ENCODE peak calls at places on chromosomes 11 and 22, in seven cellular contexts. G is psoas muscle, O is esophagus muscularis mucosa, E is upper lobe of left lung, V is thoracic aorta, Y is PC-3, B is left lung. U is an unnamed sample. For H3K27me3, the result is how much of the 10 kb centered on the place peaks cover.

GRCh38 chr22:29043906-29044575 is 17.6 kb downstream of the C22orf31 start:
- DNase-seq in G (no peak), O (no peak), E (no peak), V (no peak), Y (peak), B (no peak), U (no peak)

GRCh38 chr22:50289942-50290630 is 17.4 kb downstream of the PLXNB2 start:
- DNase-seq in G (no peak), O (no peak), E (no peak), V (no peak), Y (no peak), B (no peak), U (no peak)

GRCh38 chr11:117073539-117073938 is 24.7 kb downstream of the SIK3 start:
- DNase-seq in G (no peak), O (no peak), E (no peak), V (no peak), Y (no peak), B (no peak), U (no peak)

GRCh38 chr22:40434101-40434500 is 63.7 kb downstream of the SGSM3 start:
- DNase-seq in G (no peak), O (no peak), E (no peak), V (no peak), Y (no peak), B (no peak), U (no peak)

GRCh38 chr11:12201016-12201985 is 90.9 kb downstream of the MICAL2 start:
- DNase-seq in G (no peak), O (no peak), E (no peak), V (peak), Y (no peak), B (no peak), U (peak)

GRCh38 chr11:58188770-58189169 is at the start of gene OR9Q2:
- DNase-seq in G (no peak), O (no peak), E (no peak), V (no peak), Y (no peak), B (no peak), U (no peak)

GRCh38 chr11:4610258-4610935 is 2.4 kb upstream of the TRIM68 start:
- DNase-seq in G (no peak), O (no peak), E (no peak), V (no peak), Y (no peak), B (no peak), U (no peak)

GRCh38 chr11:129698212-129698611 is 117.4 kb upstream of the TMEM45B start:
- DNase-seq in G (no peak), O (no peak), E (no peak), V (no peak), Y (no peak), B (no peak), U (no peak)

GRCh38 chr11:105862736-105863367 is 159.2 kb downstream of the MSANTD4 start:
- DNase-seq in G (no peak), O (no peak), E (no peak), V (no peak), Y (peak), B (no peak), U (no peak)

GRCh38 chr11:61793084-61793828 is 545 bp downstream of the FEN1 start:
- DNase-seq in G (peak), O (no peak), E (no peak), V (no peak), Y (peak), B (no peak), U (no peak)

GRCh38 chr22:10741210-10741609 is 4786.8 kb upstream of the OR11H1 start:
- DNase-seq in G (peak), O (no peak), E (peak), V (no peak), Y (no peak), B (no peak), U (no peak)

GRCh38 chr11:117818036-117818858 is 6.3 kb downstream of the FXYD2 start:
- DNase-seq in G (peak), O (no peak), E (peak), V (no peak), Y (peak), B (no peak), U (no peak)

GRCh38 chr22:18065256-18065655 is 12.5 kb upstream of the PEX26 start:
- DNase-seq in G (no peak), O (no peak), E (peak), V (no peak), Y (peak), B (no peak), U (no peak)

GRCh38 chr11:99418927-99419707 is 398.4 kb downstream of the CNTN5 start:
- DNase-seq in G (no peak), O (no peak), E (no peak), V (no peak), Y (peak), B (no peak), U (no peak)

GRCh38 chr11:109789911-109790310 is 303.3 kb upstream of the ZC3H12C start:
- DNase-seq in G (no peak), O (no peak), E (no peak), V (no peak), Y (no peak), B (no peak), U (no peak)

GRCh38 chr11:130118165-130118564 is 41.4 kb upstream of the ST14 start:
- DNase-seq in G (no peak), O (no peak), E (no peak), V (no peak), Y (no peak), B (no peak), U (no peak)

GRCh38 chr11:128039140-128040021 is 548.0 kb downstream of the ETS1 start:
- DNase-seq in G (peak), O (no peak), E (no peak), V (no peak), Y (peak), B (peak), U (no peak)
- TF ChIP-seq CTCF in G (no peak), O (no peak), E (no peak), V (no peak), Y (peak), B (no peak), U (no peak)

GRCh38 chr11:111939836-111940604 is 2.9 kb downstream of the DIXDC1 start:
- DNase-seq in G (no peak), O (no peak), E (no peak), V (no peak), Y (peak), B (no peak), U (peak)
- H3K27ac ChIP-seq in G (peak), O (peak), E (no peak), V (peak), Y (no peak), B (no peak), U (peak)

GRCh38 chr22:27801616-27802388 is at the start of gene MN1:
- DNase-seq in G (peak), O (no peak), E (peak), V (no peak), Y (no peak), B (no peak), U (no peak)
- H3K27me3 ChIP-seq in G (under half), O (under half), E (under half), V (under half), Y (under half), B (under half), U (under half)

GRCh38 chr11:107743161-107743560 is 31.3 kb upstream of the SLN start:
- DNase-seq in G (no peak), O (no peak), E (no peak), V (no peak), Y (no peak), B (no peak), U (no peak)
- TF ChIP-seq CTCF in G (peak), O (no peak), E (no peak), V (no peak), Y (no peak), B (no peak), U (no peak)